ENCODE peak calls at places on chromosomes 12 and 14, in nine cellular contexts. One of them, this sample, is unnamed.

GRCh38 chr14:63770187-63770807 is 42.4 kb upstream of the SGPP1 start:
- DNase-seq in Calu3: peak; percentile 55
- DNase-seq in endothelial cell: peak; percentile 41
- DNase-seq in MM.1S: peak; percentile 34
- DNase-seq in AG09309: peak; percentile 50
- DNase-seq in lower lobe of right lung: no peak
- DNase-seq in neural crest cell: peak; percentile 19
- DNase-seq in brain microvascular endothelial cell: peak; percentile 53
- DNase-seq in lower leg skin: no peak
- DNase-seq in this sample: peak; percentile 74

GRCh38 chr12:60035835-60036234 is 440.0 kb downstream of the SLC16A7 start:
- DNase-seq in Calu3: no peak
- DNase-seq in endothelial cell: no peak
- DNase-seq in MM.1S: no peak
- DNase-seq in AG09309: no peak
- DNase-seq in lower lobe of right lung: no peak
- DNase-seq in neural crest cell: no peak
- DNase-seq in brain microvascular endothelial cell: peak; percentile 3
- DNase-seq in lower leg skin: no peak
- DNase-seq in this sample: no peak

GRCh38 chr12:104695453-104696148 is 238.9 kb downstream of the CHST11 start:
- DNase-seq in Calu3: no peak
- DNase-seq in endothelial cell: no peak
- DNase-seq in MM.1S: no peak
- DNase-seq in AG09309: peak; percentile 63
- DNase-seq in lower lobe of right lung: no peak
- DNase-seq in neural crest cell: no peak
- DNase-seq in brain microvascular endothelial cell: peak; percentile 97
- DNase-seq in lower leg skin: no peak
- DNase-seq in this sample: peak; percentile 95

GRCh38 chr12:6468283-6468575 is 2.2 kb downstream of the VAMP1 start:
- DNase-seq in Calu3: no peak
- DNase-seq in endothelial cell: no peak
- DNase-seq in MM.1S: no peak
- DNase-seq in AG09309: no peak
- DNase-seq in lower lobe of right lung: no peak
- DNase-seq in neural crest cell: no peak
- DNase-seq in brain microvascular endothelial cell: no peak
- DNase-seq in lower leg skin: no peak
- DNase-seq in this sample: no peak

GRCh38 chr14:47227051-47227600 is 448.3 kb downstream of the MDGA2 start:
- DNase-seq in Calu3: no peak
- DNase-seq in endothelial cell: no peak
- DNase-seq in MM.1S: no peak
- DNase-seq in AG09309: no peak
- DNase-seq in lower lobe of right lung: no peak
- DNase-seq in neural crest cell: no peak
- DNase-seq in brain microvascular endothelial cell: peak; percentile 12
- DNase-seq in lower leg skin: peak; percentile 16
- DNase-seq in this sample: no peak

GRCh38 chr12:98799411-98799810 is 154.3 kb downstream of the APAF1 start:
- DNase-seq in Calu3: no peak
- DNase-seq in endothelial cell: no peak
- DNase-seq in MM.1S: no peak
- DNase-seq in AG09309: no peak
- DNase-seq in lower lobe of right lung: no peak
- DNase-seq in neural crest cell: no peak
- DNase-seq in brain microvascular endothelial cell: no peak
- DNase-seq in lower leg skin: no peak
- DNase-seq in this sample: no peak

GRCh38 chr14:97380539-97380941 is 583.4 kb downstream of the VRK1 start:
- DNase-seq in Calu3: no peak
- DNase-seq in endothelial cell: no peak
- DNase-seq in MM.1S: no peak
- DNase-seq in AG09309: no peak
- DNase-seq in lower lobe of right lung: no peak
- DNase-seq in neural crest cell: no peak
- DNase-seq in brain microvascular endothelial cell: no peak
- DNase-seq in lower leg skin: no peak
- DNase-seq in this sample: peak; percentile 89

GRCh38 chr12:121866331-121866730 is 7.7 kb upstream of the HPD start:
- DNase-seq in Calu3: no peak
- DNase-seq in endothelial cell: no peak
- DNase-seq in MM.1S: no peak
- DNase-seq in AG09309: no peak
- DNase-seq in lower lobe of right lung: no peak
- DNase-seq in neural crest cell: no peak
- DNase-seq in brain microvascular endothelial cell: no peak
- DNase-seq in lower leg skin: no peak
- DNase-seq in this sample: no peak

GRCh38 chr12:39103552-39104165 is 198.3 kb upstream of the CPNE8 start:
- DNase-seq in Calu3: peak; percentile 40
- DNase-seq in endothelial cell: peak; percentile 27
- DNase-seq in MM.1S: peak; percentile 59
- DNase-seq in AG09309: peak; percentile 11
- DNase-seq in lower lobe of right lung: no peak
- DNase-seq in neural crest cell: peak; percentile 8
- DNase-seq in brain microvascular endothelial cell: peak; percentile 24
- DNase-seq in lower leg skin: peak; percentile 18
- DNase-seq in this sample: peak; percentile 5

GRCh38 chr12:39105111-39105510 is 199.7 kb upstream of the CPNE8 start:
- DNase-seq in Calu3: no peak
- DNase-seq in endothelial cell: no peak
- DNase-seq in MM.1S: no peak
- DNase-seq in AG09309: no peak
- DNase-seq in lower lobe of right lung: no peak
- DNase-seq in neural crest cell: no peak
- DNase-seq in brain microvascular endothelial cell: no peak
- DNase-seq in lower leg skin: no peak
- DNase-seq in this sample: no peak

GRCh38 chr12:39102474-39103209 is 197.3 kb upstream of the CPNE8 start:
- DNase-seq in Calu3: no peak
- DNase-seq in endothelial cell: no peak
- DNase-seq in MM.1S: no peak
- DNase-seq in AG09309: peak; percentile 29
- DNase-seq in lower lobe of right lung: no peak
- DNase-seq in neural crest cell: no peak
- DNase-seq in brain microvascular endothelial cell: no peak
- DNase-seq in lower leg skin: no peak
- DNase-seq in this sample: no peak
- TF ChIP-seq CTCF in Calu3: no peak
- TF ChIP-seq CTCF in endothelial cell: no peak
- TF ChIP-seq CTCF in MM.1S: no peak
- TF ChIP-seq CTCF in AG09309: no peak
- TF ChIP-seq CTCF in lower lobe of right lung: no peak
- TF ChIP-seq CTCF in neural crest cell: no peak
- TF ChIP-seq CTCF in brain microvascular endothelial cell: no peak
- TF ChIP-seq CTCF in lower leg skin: no peak
- TF ChIP-seq CTCF in this sample: no peak

GRCh38 chr12:51359851-51360250 is 13.4 kb upstream of the CELA1 start:
- DNase-seq in Calu3: no peak
- DNase-seq in endothelial cell: no peak
- DNase-seq in MM.1S: no peak
- DNase-seq in AG09309: no peak
- DNase-seq in lower lobe of right lung: no peak
- DNase-seq in neural crest cell: no peak
- DNase-seq in brain microvascular endothelial cell: no peak
- DNase-seq in lower leg skin: no peak
- DNase-seq in this sample: no peak

GRCh38 chr12:51361419-51362016 is 15.0 kb upstream of the CELA1 start:
- DNase-seq in Calu3: no peak
- DNase-seq in endothelial cell: no peak
- DNase-seq in MM.1S: no peak
- DNase-seq in AG09309: no peak
- DNase-seq in lower lobe of right lung: no peak
- DNase-seq in neural crest cell: no peak
- DNase-seq in brain microvascular endothelial cell: no peak
- DNase-seq in lower leg skin: no peak
- DNase-seq in this sample: no peak

GRCh38 chr12:51358496-51358895 is 12.0 kb upstream of the CELA1 start:
- DNase-seq in Calu3: no peak
- DNase-seq in endothelial cell: no peak
- DNase-seq in MM.1S: no peak
- DNase-seq in AG09309: no peak
- DNase-seq in lower lobe of right lung: no peak
- DNase-seq in neural crest cell: no peak
- DNase-seq in brain microvascular endothelial cell: no peak
- DNase-seq in lower leg skin: no peak
- DNase-seq in this sample: no peak

GRCh38 chr12:51360315-51360714 is 13.8 kb upstream of the CELA1 start:
- DNase-seq in Calu3: no peak
- DNase-seq in endothelial cell: no peak
- DNase-seq in MM.1S: no peak
- DNase-seq in AG09309: no peak
- DNase-seq in lower lobe of right lung: no peak
- DNase-seq in neural crest cell: no peak
- DNase-seq in brain microvascular endothelial cell: no peak
- DNase-seq in lower leg skin: no peak
- DNase-seq in this sample: no peak

DNA sequence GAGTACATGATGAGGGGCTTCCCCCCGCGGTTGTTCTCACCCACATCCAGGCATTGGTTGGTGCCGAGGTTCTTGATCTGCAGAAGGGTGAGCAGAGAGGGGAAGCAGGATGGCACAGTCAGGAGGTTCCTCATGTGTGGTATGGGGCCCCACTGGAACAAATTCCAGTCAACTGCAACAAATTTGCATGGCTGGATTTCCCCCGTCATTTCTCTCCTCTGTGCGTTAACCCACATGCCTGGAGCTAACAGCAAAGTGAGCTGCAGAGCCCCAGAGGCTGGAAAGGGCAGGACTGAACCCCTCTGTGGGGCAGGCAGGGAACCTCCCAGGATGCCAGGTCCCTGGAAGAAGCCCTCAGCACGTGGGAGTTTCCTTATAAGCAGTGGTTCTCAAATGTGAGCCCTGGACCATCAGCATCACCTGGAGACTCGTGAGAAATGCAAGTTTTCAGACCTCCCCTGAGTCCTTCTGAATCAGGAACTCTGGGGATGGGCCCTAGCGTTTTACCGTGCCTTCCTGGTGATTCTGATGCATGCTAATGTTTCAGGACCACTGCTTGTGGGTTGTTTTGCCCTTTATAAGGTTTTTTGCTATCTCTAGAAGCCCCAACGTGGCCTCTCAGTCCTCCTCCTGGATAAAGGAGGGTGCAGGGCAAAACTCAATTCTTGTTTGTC is 11.0 kb upstream of the CELA1 start:
- DNase-seq in Calu3: no peak
- DNase-seq in endothelial cell: no peak
- DNase-seq in MM.1S: no peak
- DNase-seq in AG09309: no peak
- DNase-seq in lower lobe of right lung: no peak
- DNase-seq in neural crest cell: no peak
- DNase-seq in brain microvascular endothelial cell: no peak
- DNase-seq in lower leg skin: no peak
- DNase-seq in this sample: peak; percentile 7
- TF ChIP-seq CTCF in Calu3: no peak
- TF ChIP-seq CTCF in endothelial cell: no peak
- TF ChIP-seq CTCF in MM.1S: no peak
- TF ChIP-seq CTCF in AG09309: no peak
- TF ChIP-seq CTCF in lower lobe of right lung: no peak
- TF ChIP-seq CTCF in neural crest cell: no peak
- TF ChIP-seq CTCF in brain microvascular endothelial cell: no peak
- TF ChIP-seq CTCF in lower leg skin: no peak
- TF ChIP-seq CTCF in this sample: no peak

GRCh38 chr12:108637631-108638030 is 3.9 kb upstream of the SELPLG start:
- DNase-seq in Calu3: no peak
- DNase-seq in endothelial cell: no peak
- DNase-seq in MM.1S: no peak
- DNase-seq in AG09309: no peak
- DNase-seq in lower lobe of right lung: no peak
- DNase-seq in neural crest cell: no peak
- DNase-seq in brain microvascular endothelial cell: no peak
- DNase-seq in lower leg skin: no peak
- DNase-seq in this sample: no peak

GRCh38 chr12:108635997-108636808 is 2.5 kb upstream of the SELPLG start:
- DNase-seq in Calu3: no peak
- DNase-seq in endothelial cell: no peak
- DNase-seq in MM.1S: peak; percentile 69
- DNase-seq in AG09309: no peak
- DNase-seq in lower lobe of right lung: no peak
- DNase-seq in neural crest cell: no peak
- DNase-seq in brain microvascular endothelial cell: no peak
- DNase-seq in lower leg skin: no peak
- DNase-seq in this sample: no peak

GRCh38 chr12:108637222-108637621 is 3.5 kb upstream of the SELPLG start:
- DNase-seq in Calu3: no peak
- DNase-seq in endothelial cell: no peak
- DNase-seq in MM.1S: peak; percentile 43
- DNase-seq in AG09309: no peak
- DNase-seq in lower lobe of right lung: no peak
- DNase-seq in neural crest cell: no peak
- DNase-seq in brain microvascular endothelial cell: no peak
- DNase-seq in lower leg skin: no peak
- DNase-seq in this sample: no peak

GRCh38 chr12:108638997-108639822 is 5.5 kb upstream of the SELPLG start:
- DNase-seq in Calu3: no peak
- DNase-seq in endothelial cell: no peak
- DNase-seq in MM.1S: no peak
- DNase-seq in AG09309: no peak
- DNase-seq in lower lobe of right lung: no peak
- DNase-seq in neural crest cell: no peak
- DNase-seq in brain microvascular endothelial cell: no peak
- DNase-seq in lower leg skin: no peak
- DNase-seq in this sample: no peak

DNA sequence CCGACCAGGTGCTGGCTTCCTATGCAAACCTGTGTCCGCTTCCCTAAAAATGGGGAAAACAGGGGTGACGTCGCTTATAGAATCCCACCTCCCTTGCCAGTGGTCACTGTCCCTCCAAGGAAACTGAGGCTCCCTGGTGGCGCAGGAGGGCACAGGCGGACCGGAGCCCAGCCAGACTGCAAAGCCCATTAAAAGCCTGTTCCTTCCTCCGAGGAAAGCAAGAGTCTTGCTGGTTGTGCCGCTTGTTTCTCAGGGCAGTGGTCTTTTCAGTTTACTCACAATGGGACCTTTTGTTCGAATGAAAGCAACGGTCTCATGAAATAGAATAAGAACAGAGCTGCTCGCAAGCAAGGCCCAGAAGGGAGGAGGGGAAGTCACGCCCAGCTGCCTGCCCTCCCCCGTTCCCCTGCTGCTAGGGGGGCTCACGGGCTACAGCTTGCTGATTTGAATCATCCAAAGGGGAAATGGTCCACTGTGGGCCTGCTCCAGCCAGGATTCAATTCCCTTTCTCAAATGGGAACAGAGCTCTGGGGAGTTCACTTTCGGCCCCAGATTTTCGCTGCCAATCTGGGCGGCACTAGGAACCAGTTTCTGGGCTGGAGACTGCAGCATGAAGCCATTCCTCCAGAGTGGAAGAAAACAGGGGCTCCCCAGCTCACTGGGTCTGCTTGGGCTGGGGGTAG is 4.6 kb upstream of the SELPLG start:
- DNase-seq in Calu3: no peak
- DNase-seq in endothelial cell: no peak
- DNase-seq in MM.1S: no peak
- DNase-seq in AG09309: no peak
- DNase-seq in lower lobe of right lung: peak; percentile 49
- DNase-seq in neural crest cell: peak; percentile 60
- DNase-seq in brain microvascular endothelial cell: no peak
- DNase-seq in lower leg skin: peak; percentile 42
- DNase-seq in this sample: no peak
- TF ChIP-seq CTCF in Calu3: no peak
- TF ChIP-seq CTCF in endothelial cell: no peak
- TF ChIP-seq CTCF in MM.1S: no peak
- TF ChIP-seq CTCF in AG09309: no peak
- TF ChIP-seq CTCF in lower lobe of right lung: no peak
- TF ChIP-seq CTCF in neural crest cell: no peak
- TF ChIP-seq CTCF in brain microvascular endothelial cell: no peak
- TF ChIP-seq CTCF in lower leg skin: no peak
- TF ChIP-seq CTCF in this sample: no peak

GRCh38 chr12:2364566-2365165 is 311.9 kb downstream of the CACNA1C start:
- DNase-seq in Calu3: no peak
- DNase-seq in endothelial cell: no peak
- DNase-seq in MM.1S: no peak
- DNase-seq in AG09309: no peak
- DNase-seq in lower lobe of right lung: peak; percentile 59
- DNase-seq in neural crest cell: no peak
- DNase-seq in brain microvascular endothelial cell: no peak
- DNase-seq in lower leg skin: no peak
- DNase-seq in this sample: no peak
- TF ChIP-seq CTCF in Calu3: no peak
- TF ChIP-seq CTCF in endothelial cell: no peak
- TF ChIP-seq CTCF in MM.1S: no peak
- TF ChIP-seq CTCF in AG09309: no peak
- TF ChIP-seq CTCF in lower lobe of right lung: peak; percentile 18
- TF ChIP-seq CTCF in neural crest cell: peak; percentile 42
- TF ChIP-seq CTCF in brain microvascular endothelial cell: no peak
- TF ChIP-seq CTCF in lower leg skin: no peak
- TF ChIP-seq CTCF in this sample: no peak

This sample was measured in activated CD8-positive, alpha-beta T cell treated with anti-CD3 and anti-CD28 coated beads for 36 hours.